ENCODE peak calls at places on chromosomes 11 and 22, in nine cellular contexts. K is activated T-cell treated with anti-CD3 and anti-CD28 coated beads for 1 hour; H is GM12891; X is AML-193; V is NCI-H748 treated with DMSO at 0.1 percent for 48 hours; C is EL; D is activated naive CD4-positive, alpha-beta T cell; F is heart right ventricle; B is NCI-H1930. A is an unnamed sample.

GRCh38 chr22:47929646-47930185 is 1167.3 kb downstream of the TBC1D22A start:
- DNase-seq in K (no peak), H (no peak), X (no peak), V (no peak), C (no peak), D (no peak), F (no peak), B (no peak), A (no peak)

GRCh38 chr11:111878385-111878765 is 590 bp downstream of the FDXACB1 start:
- DNase-seq in K (no peak), H (no peak), X (no peak), V (no peak), C (no peak), D (no peak), F (no peak), B (no peak), A (no peak)

GRCh38 chr11:62461740-62462522 is 43.1 kb downstream of the SCGB1A1 start:
- DNase-seq in K (no peak), H (no peak), X (no peak), V (no peak), C (peak), D (no peak), F (no peak), B (no peak), A (no peak)

GRCh38 chr11:126480015-126480409 is 124.5 kb downstream of the ST3GAL4 start:
- DNase-seq in K (no peak), H (no peak), X (no peak), V (no peak), C (no peak), D (no peak), F (no peak), B (no peak), A (no peak)

GRCh38 chr22:41725510-41726110 is 26.3 kb downstream of the MEI1 start:
- DNase-seq in K (no peak), H (no peak), X (no peak), V (no peak), C (peak), D (no peak), F (no peak), B (no peak), A (no peak)

GRCh38 chr11:100972046-100972445 is 157.6 kb downstream of the PGR start:
- DNase-seq in K (no peak), H (no peak), X (no peak), V (no peak), C (no peak), D (no peak), F (no peak), B (no peak), A (no peak)

GRCh38 chr11:75428989-75429640 is 3.9 kb downstream of the KLHL35 start:
- DNase-seq in K (no peak), H (no peak), X (no peak), V (no peak), C (no peak), D (no peak), F (no peak), B (no peak), A (no peak)

GRCh38 chr11:48020092-48020755 is 39.9 kb downstream of the PTPRJ start:
- DNase-seq in K (no peak), H (peak), X (peak), V (no peak), C (no peak), D (no peak), F (no peak), B (no peak), A (no peak)

GRCh38 chr11:112241486-112241885 is 15.3 kb downstream of the PTS start:
- DNase-seq in K (no peak), H (no peak), X (no peak), V (no peak), C (peak), D (no peak), F (no peak), B (no peak), A (no peak)

GRCh38 chr11:9799901-9800300 is 136.0 kb downstream of the SWAP70 start:
- DNase-seq in K (no peak), H (no peak), X (no peak), V (no peak), C (peak), D (no peak), F (no peak), B (no peak), A (no peak)

GRCh38 chr11:375065-376025 is 6.0 kb downstream of the B4GALNT4 start:
- DNase-seq in K (no peak), H (no peak), X (no peak), V (no peak), C (no peak), D (no peak), F (no peak), B (no peak), A (no peak)

GRCh38 chr11:72600557-72600956 is 73.7 kb downstream of the PDE2A start:
- DNase-seq in K (no peak), H (no peak), X (no peak), V (no peak), C (no peak), D (no peak), F (no peak), B (no peak), A (no peak)

GRCh38 chr11:3826721-3827120 is 14.0 kb downstream of the RHOG start:
- DNase-seq in K (no peak), H (no peak), X (no peak), V (no peak), C (no peak), D (no peak), F (no peak), B (no peak), A (no peak)

GRCh38 chr11:106724293-106724892 is 293.9 kb downstream of the GUCY1A2 start:
- DNase-seq in K (no peak), H (no peak), X (no peak), V (peak), C (no peak), D (no peak), F (no peak), B (no peak), A (no peak)

GRCh38 chr11:64176751-64177150 is 9.2 kb upstream of the STIP1 start:
- DNase-seq in K (no peak), H (no peak), X (no peak), V (no peak), C (no peak), D (no peak), F (no peak), B (no peak), A (no peak)

GRCh38 chr22:24997023-24997422 is 44.5 kb downstream of the KIAA1671 start:
- DNase-seq in K (no peak), H (no peak), X (no peak), V (no peak), C (no peak), D (no peak), F (no peak), B (no peak), A (no peak)

GRCh38 chr11:88327462-88328143 is 9.9 kb downstream of the CTSC start:
- DNase-seq in K (no peak), H (no peak), X (no peak), V (no peak), C (no peak), D (no peak), F (no peak), B (no peak), A (no peak)

GRCh38 chr22:50341977-50342650 is 1.0 kb upstream of the PPP6R2 start:
- DNase-seq in K (peak), H (peak), X (peak), V (peak), C (peak), D (peak), F (peak), B (peak), A (no peak)

GRCh38 chr11:76806131-76806530 is 23.0 kb downstream of the TSKU start:
- DNase-seq in K (no peak), H (no peak), X (no peak), V (no peak), C (no peak), D (no peak), F (no peak), B (no peak), A (no peak)

GRCh38 chr11:18739684-18740083 is 13.7 kb upstream of the IGSF22 start:
- DNase-seq in K (no peak), H (no peak), X (no peak), V (no peak), C (no peak), D (no peak), F (no peak), B (no peak), A (no peak)

GRCh38 chr11:95241673-95242072 is 10.7 kb upstream of the SESN3 start:
- DNase-seq in K (no peak), H (no peak), X (no peak), V (no peak), C (no peak), D (no peak), F (no peak), B (no peak), A (no peak)

GRCh38 chr22:42116848-42117424 is 13.7 kb downstream of the CYP2D6 start:
- DNase-seq in K (no peak), H (no peak), X (no peak), V (no peak), C (no peak), D (no peak), F (no peak), B (no peak), A (no peak)

GRCh38 chr22:19527321-19527721 is 3.1 kb upstream of the CLDN5 start:
- DNase-seq in K (no peak), H (no peak), X (no peak), V (no peak), C (no peak), D (no peak), F (no peak), B (no peak), A (no peak)

GRCh38 chr22:42773161-42773560 is 52.5 kb upstream of the A4GALT start:
- DNase-seq in K (no peak), H (no peak), X (no peak), V (no peak), C (no peak), D (no peak), F (no peak), B (no peak), A (no peak)

GRCh38 chr11:122642971-122643370 is 12.6 kb upstream of the UBASH3B start:
- DNase-seq in K (no peak), H (no peak), X (no peak), V (no peak), C (peak), D (no peak), F (no peak), B (no peak), A (no peak)

GRCh38 chr11:70536051-70536877 is 137.9 kb downstream of the CTTN start:
- DNase-seq in K (no peak), H (no peak), X (no peak), V (no peak), C (no peak), D (no peak), F (no peak), B (no peak), A (no peak)

GRCh38 chr11:73249304-73249703 is 22.8 kb upstream of the P2RY6 start:
- DNase-seq in K (no peak), H (no peak), X (no peak), V (no peak), C (no peak), D (no peak), F (no peak), B (no peak), A (no peak)

GRCh38 chr11:132228756-132229325 is 858.4 kb downstream of the NTM start:
- DNase-seq in K (no peak), H (no peak), X (no peak), V (no peak), C (no peak), D (no peak), F (no peak), B (no peak), A (no peak)

GRCh38 chr11:94715225-94715624 is 52.9 kb upstream of the AMOTL1 start:
- DNase-seq in K (no peak), H (no peak), X (no peak), V (no peak), C (no peak), D (no peak), F (no peak), B (no peak), A (no peak)

GRCh38 chr22:30984317-30984716 is 15.3 kb downstream of the TUG1 start:
- DNase-seq in K (no peak), H (no peak), X (no peak), V (no peak), C (no peak), D (no peak), F (no peak), B (no peak), A (no peak)

A was measured in NCI-H2081 treated with DMSO at 0.1 percent for 48 hours.